ENCODE peak calls at places on chromosome 7, in nine cellular contexts. P is neuronal stem cell; R is endothelial cell; V is stimulated activated CD4-positive, alpha-beta T cell treated with anti-CD3 and anti-CD28 coated beads, Interleukin-4, amount 100 ng/mL, for 48 hours; I is RWPE1; L is T-cell; S is fibroblast of pulmonary artery; X is GM12892; Q is cardiac muscle cell. E is an unnamed sample.

GRCh38 chr7:151117565-151117964 is 31.3 kb downstream of the AGAP3 start:
- DNase-seq in P (no peak), R (no peak), V (no peak), I (no peak), L (peak; percentile 54), S (no peak), X (no peak), Q (no peak), E (no peak)

GRCh38 chr7:65429642-65430343 is 56.1 kb downstream of the ZNF92 start:
- DNase-seq in P (no peak), R (no peak), V (no peak), I (no peak), L (no peak), S (no peak), X (no peak), Q (no peak), E (no peak)

GRCh38 chr7:1856161-1856965 is 186.3 kb downstream of the ELFN1 start:
- DNase-seq in P (no peak), R (no peak), V (no peak), I (no peak), L (no peak), S (no peak), X (no peak), Q (no peak), E (no peak)

GRCh38 chr7:1505731-1506550 is 1.8 kb upstream of the INTS1 start:
- DNase-seq in P (no peak), R (no peak), V (no peak), I (no peak), L (no peak), S (no peak), X (no peak), Q (no peak), E (no peak)

GRCh38 chr7:99714171-99714570 is 20.8 kb downstream of the CYP3A7 start:
- DNase-seq in P (no peak), R (no peak), V (no peak), I (no peak), L (no peak), S (no peak), X (no peak), Q (no peak), E (no peak)

GRCh38 chr7:99011706-99012404 is 132.1 kb downstream of the SMURF1 start:
- DNase-seq in P (no peak), R (no peak), V (no peak), I (no peak), L (no peak), S (no peak), X (no peak), Q (no peak), E (no peak)

GRCh38 chr7:17947606-17948005 is 7.3 kb upstream of the SNX13 start:
- DNase-seq in P (no peak), R (no peak), V (no peak), I (no peak), L (no peak), S (no peak), X (no peak), Q (no peak), E (no peak)

GRCh38 chr7:96441551-96442104 is 119.7 kb upstream of the SLC25A13 start:
- DNase-seq in P (no peak), R (no peak), V (no peak), I (no peak), L (no peak), S (no peak), X (no peak), Q (peak; percentile 13), E (no peak)

GRCh38 chr7:36670585-36671431 is 53.5 kb downstream of the AOAH start:
- DNase-seq in P (peak; percentile 75), R (peak; percentile 73), V (peak; percentile 50), I (peak; percentile 64), L (peak; percentile 64), S (peak; percentile 78), X (peak; percentile 27), Q (peak; percentile 74), E (peak; percentile 64)

GRCh38 chr7:152025937-152026890 is 740 bp downstream of the GALNT11 start:
- DNase-seq in P (no peak), R (no peak), V (no peak), I (no peak), L (no peak), S (no peak), X (no peak), Q (no peak), E (no peak)

GRCh38 chr7:2237109-2237602 is 4.4 kb upstream of the MAD1L1 start:
- DNase-seq in P (no peak), R (no peak), V (no peak), I (no peak), L (no peak), S (no peak), X (peak; percentile 77), Q (no peak), E (no peak)

GRCh38 chr7:77747718-77748117 is 50.5 kb downstream of the TMEM60 start:
- DNase-seq in P (no peak), R (no peak), V (no peak), I (no peak), L (no peak), S (no peak), X (no peak), Q (no peak), E (no peak)

GRCh38 chr7:11786186-11786585 is 45.8 kb downstream of the THSD7A start:
- DNase-seq in P (no peak), R (no peak), V (no peak), I (peak; percentile 0), L (no peak), S (peak; percentile 28), X (no peak), Q (no peak), E (no peak)

GRCh38 chr7:35875292-35875691 is 74.4 kb downstream of the SEPTIN7 start:
- DNase-seq in P (no peak), R (no peak), V (no peak), I (no peak), L (no peak), S (peak; percentile 59), X (no peak), Q (no peak), E (no peak)

GRCh38 chr7:138460649-138461607 is 869 bp downstream of the TRIM24 start:
- DNase-seq in P (peak; percentile 43), R (peak; percentile 62), V (peak; percentile 53), I (peak; percentile 34), L (peak; percentile 54), S (peak; percentile 51), X (peak; percentile 54), Q (peak; percentile 88), E (peak; percentile 84)

GRCh38 chr7:99030951-99031350 is 113.0 kb downstream of the SMURF1 start:
- DNase-seq in P (no peak), R (no peak), V (no peak), I (no peak), L (no peak), S (no peak), X (no peak), Q (no peak), E (no peak)

GRCh38 chr7:925601-926000 is 28.9 kb downstream of the ADAP1 start:
- DNase-seq in P (no peak), R (no peak), V (no peak), I (no peak), L (peak; percentile 77), S (no peak), X (no peak), Q (no peak), E (no peak)

GRCh38 chr7:150852371-150852905 is at the start of gene AOC1:
- DNase-seq in P (no peak), R (no peak), V (no peak), I (no peak), L (no peak), S (no peak), X (no peak), Q (no peak), E (no peak)

E was measured in D341Med.